ENCODE peak calls at places on chromosomes 6 and 20, in five cellular contexts. Y, D, E, M and W are unnamed samples. For H3K36me3, the result is how much of the 10 kb centered on the place peaks cover.

GRCh38 chr6:13398081-13398406 is 69.7 kb upstream of the TBC1D7 start:
- DNase-seq in D (no peak), E (no peak), Y (no peak), M (no peak), W (no peak)

GRCh38 chr6:33702345-33702977 is 9.0 kb downstream of the UQCC2 start:
- DNase-seq in E (peak), D (peak), M (no peak), Y (no peak), W (peak)

GRCh38 chr20:50844430-50845100 is 49.7 kb downstream of the BCAS4 start:
- DNase-seq in E (no peak), M (peak), Y (no peak), D (no peak), W (no peak)

GRCh38 chr6:112180095-112180820 is 74.1 kb downstream of the LAMA4 start:
- DNase-seq in Y (no peak), E (peak), D (peak), M (no peak), W (no peak)

GRCh38 chr6:130459316-130459715 is 93.5 kb downstream of the TMEM200A start:
- DNase-seq in Y (no peak), M (no peak), D (no peak), E (no peak), W (no peak)

GRCh38 chr6:43924222-43924702 is 154.3 kb downstream of the VEGFA start:
- DNase-seq in D (no peak), M (peak), Y (peak), E (peak), W (peak)

GRCh38 chr20:12130781-12131180 is 213.1 kb downstream of the BTBD3 start:
- DNase-seq in Y (no peak), D (no peak), M (no peak), E (no peak), W (no peak)

GRCh38 chr6:466564-466963 is 75.0 kb downstream of the IRF4 start:
- DNase-seq in Y (no peak), M (no peak), D (no peak), E (no peak), W (no peak)

DNA sequence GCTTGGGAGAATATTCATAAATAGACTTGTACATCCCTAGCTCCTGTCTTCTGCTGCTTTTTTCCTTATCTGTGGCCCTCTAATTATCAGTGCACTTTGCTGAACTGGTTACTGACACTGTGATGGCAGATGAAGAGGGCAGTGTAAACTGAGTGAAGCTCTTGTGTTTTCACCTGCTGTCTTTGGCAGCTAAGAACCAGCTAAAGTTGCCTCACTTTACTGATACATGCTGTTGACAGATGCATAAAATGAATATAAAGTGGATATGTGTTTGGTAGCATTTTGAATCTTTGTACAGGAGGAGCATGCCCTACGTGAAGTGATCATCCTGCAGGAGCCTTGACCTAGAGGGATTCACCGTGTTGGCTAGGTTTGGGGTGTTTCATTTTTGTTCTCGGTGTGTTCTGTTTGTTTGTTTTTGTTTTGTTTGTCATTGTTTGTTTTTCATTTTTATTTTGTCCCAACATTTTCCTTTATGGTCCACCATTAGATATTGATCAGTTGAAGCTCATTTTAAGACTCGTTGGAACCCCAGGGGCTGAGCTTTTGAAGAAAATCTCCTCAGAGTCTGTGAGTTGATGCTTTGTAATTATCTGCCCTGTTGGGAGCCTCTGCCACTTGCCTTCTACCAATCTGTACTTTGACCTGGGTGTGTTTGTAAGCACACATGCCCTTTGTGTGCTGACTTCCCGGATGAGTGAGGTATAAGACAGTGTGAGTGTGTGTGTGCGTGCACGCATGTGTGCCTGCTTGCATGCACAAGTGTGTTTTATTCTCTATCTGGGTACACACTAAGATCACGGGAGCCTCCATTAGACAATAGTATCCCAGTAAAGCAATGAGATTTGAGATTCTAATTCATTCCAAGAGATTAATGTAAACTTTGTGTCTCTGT is 34.6 kb upstream of the MAPK13 start:
- DNase-seq in D (no peak), Y (no peak), M (no peak), E (no peak), W (no peak)
- TF ChIP-seq CTCF in D (no peak), Y (peak), M (no peak), E (no peak), W (no peak)

GRCh38 chr6:55827818-55828522 is 47.4 kb downstream of the BMP5 start:
- DNase-seq in Y (no peak), E (no peak), D (no peak), M (no peak), W (no peak)
- H3K36me3 ChIP-seq in Y (under half), E (under half), D (under half), M (under half), W (under half)

GRCh38 chr6:55065020-55065419 is 109.3 kb upstream of the HCRTR2 start:
- DNase-seq in Y (no peak), E (no peak), D (no peak), M (no peak), W (no peak)

GRCh38 chr6:55069132-55069781 is 105.1 kb upstream of the HCRTR2 start:
- DNase-seq in M (no peak), E (peak), D (peak), Y (no peak), W (no peak)
- TF ChIP-seq CTCF in M (peak), E (peak), D (peak), Y (peak), W (peak)

DNA sequence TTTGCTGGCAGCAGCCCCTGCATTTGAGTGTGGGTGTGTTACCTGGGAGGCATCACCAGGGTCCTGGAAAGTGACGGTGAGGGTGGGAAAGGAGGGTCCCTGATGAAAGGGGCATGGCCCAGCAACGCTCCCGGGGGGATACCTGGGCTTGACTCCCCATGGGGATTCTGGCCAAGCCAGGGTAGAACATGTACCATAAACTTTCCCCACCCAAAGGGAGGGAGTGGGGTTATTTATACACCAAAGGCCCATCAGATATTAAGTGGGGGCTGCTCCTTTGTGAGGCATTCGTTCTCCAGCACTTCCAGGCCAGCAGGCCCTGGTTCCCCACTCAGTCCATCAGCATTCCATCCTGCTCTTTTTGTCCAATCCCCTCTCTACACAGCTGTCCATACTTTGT is 20.6 kb upstream of the CCR6 start:
- DNase-seq in Y (no peak), E (no peak), D (no peak), M (no peak), W (no peak)
- H3K36me3 ChIP-seq in Y (under half), E (under half), D (under half), M (under half), W (under half)

DNA sequence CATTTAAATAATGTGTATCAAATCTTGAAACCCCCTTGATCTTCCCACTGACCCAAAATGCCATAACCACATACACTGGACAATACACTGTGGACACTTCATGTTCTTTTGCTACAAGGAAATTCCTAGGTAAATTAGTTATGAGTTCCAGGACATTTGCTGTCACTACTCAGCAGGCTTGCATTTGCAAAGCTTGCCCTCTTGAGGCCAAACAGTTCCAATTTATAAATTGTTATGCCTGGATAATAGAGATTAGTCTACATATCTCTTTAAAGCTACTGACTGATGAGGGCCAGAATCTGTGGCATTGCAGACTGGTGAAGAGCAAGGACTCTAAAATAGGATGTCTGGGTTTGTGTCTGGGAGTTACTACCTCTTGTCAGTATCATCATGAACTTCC is 17.4 kb upstream of the RAB32 start:
- DNase-seq in Y (no peak), E (no peak), M (no peak), D (no peak), W (no peak)
- TF ChIP-seq CTCF in Y (peak), E (no peak), M (no peak), D (peak), W (no peak)

GRCh38 chr6:74720923-74721322 is 484.9 kb downstream of the COL12A1 start:
- DNase-seq in M (no peak), Y (no peak), D (no peak), E (no peak), W (no peak)
- H3K36me3 ChIP-seq in M (under half), Y (under half), D (under half), E (under half), W (under half)

GRCh38 chr6:37050854-37051137 is 45.3 kb downstream of the FGD2 start:
- DNase-seq in D (no peak), M (no peak), Y (no peak), E (no peak), W (no peak)

GRCh38 chr6:37051138-37052026 is 45.9 kb downstream of the FGD2 start:
- DNase-seq in E (peak), Y (peak), D (peak), M (peak), W (peak)

GRCh38 chr6:37048851-37049734 is 43.6 kb downstream of the FGD2 start:
- DNase-seq in E (peak), M (peak), Y (peak), D (no peak), W (peak)

GRCh38 chr6:37049735-37049989 is 44.2 kb downstream of the FGD2 start:
- DNase-seq in D (no peak), E (no peak), M (no peak), Y (no peak), W (no peak)

GRCh38 chr6:37049990-37050853 is 44.8 kb downstream of the FGD2 start:
- DNase-seq in Y (peak), D (no peak), E (peak), M (peak), W (peak)
- TF ChIP-seq CTCF in Y (no peak), D (no peak), E (no peak), M (no peak), W (no peak)

DNA sequence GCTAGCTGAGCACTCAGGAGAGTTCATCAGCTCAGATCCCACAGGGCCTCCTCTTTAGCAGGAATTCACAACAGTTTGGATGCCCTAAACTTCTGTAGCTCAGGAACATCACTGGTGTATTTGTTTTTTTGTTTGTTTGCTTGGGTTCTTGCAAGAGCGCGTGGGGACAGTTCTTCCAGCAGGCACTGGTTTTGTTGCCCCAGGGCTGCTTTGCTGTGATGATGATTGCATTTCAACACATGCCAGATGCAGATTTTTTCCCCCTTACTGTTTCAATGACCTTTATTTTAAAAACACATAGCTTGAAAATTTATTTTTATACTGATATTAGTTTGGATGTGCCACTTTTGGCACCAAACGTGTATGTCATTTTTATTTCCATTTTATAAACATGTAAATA is 77.1 kb downstream of the DHX35 start:
- DNase-seq in M (no peak), E (no peak), D (no peak), Y (no peak), W (no peak)
- H3K36me3 ChIP-seq in M (under half), E (under half), D (under half), Y (half or more), W (half or more)